ENCODE peak calls at places on chromosome 9, in four cellular contexts. V, W, Z and X are unnamed samples.

GRCh38 chr9:130117816-130118632 is 54.2 kb upstream of the NCS1 start:
- DNase-seq in Z (no peak), W (no peak), V (no peak), X (no peak)

GRCh38 chr9:81573415-81574321 is 115.7 kb downstream of the TLE1 start:
- DNase-seq in W (no peak), Z (no peak), V (no peak), X (no peak)

GRCh38 chr9:72871685-72872084 is 81.2 kb downstream of the ALDH1A1 start:
- DNase-seq in Z (no peak), W (no peak), V (peak; percentile 16), X (no peak)

GRCh38 chr9:4832786-4833579 is 40.2 kb downstream of the RCL1 start:
- DNase-seq in Z (no peak), V (peak; percentile 94), W (no peak), X (no peak)

GRCh38 chr9:29325855-29326254 is 1752.6 kb upstream of the C9orf72 start:
- DNase-seq in W (no peak), Z (no peak), V (no peak), X (no peak)

GRCh38 chr9:114386886-114387677 is 700 bp downstream of the AKNA start:
- DNase-seq in V (no peak), W (no peak), Z (no peak), X (no peak)

GRCh38 chr9:134533850-134534585 is 107.6 kb upstream of the COL5A1 start:
- DNase-seq in V (no peak), W (no peak), Z (no peak), X (no peak)

GRCh38 chr9:38037981-38038306 is 31.1 kb downstream of the SHB start:
- DNase-seq in V (no peak), W (no peak), Z (no peak), X (no peak)

GRCh38 chr9:97572892-97573365 is 60.2 kb downstream of the TSTD2 start:
- DNase-seq in Z (no peak), W (no peak), V (no peak), X (no peak)

GRCh38 chr9:120942186-120943001 is 15.8 kb upstream of the TRAF1 start:
- DNase-seq in Z (no peak), V (no peak), W (no peak), X (no peak)

GRCh38 chr9:2043881-2044462 is 28.8 kb downstream of the SMARCA2 start:
- DNase-seq in W (no peak), V (no peak), Z (no peak), X (no peak)

GRCh38 chr9:127683723-127684122 is 23.1 kb upstream of the CFAP157 start:
- DNase-seq in W (no peak), Z (no peak), V (no peak), X (no peak)

GRCh38 chr9:117074337-117074662 is 340.6 kb downstream of the ASTN2 start:
- DNase-seq in V (no peak), Z (no peak), W (no peak), X (peak; percentile 6)

GRCh38 chr9:89247431-89248370 is 63.3 kb upstream of the CKS2 start:
- DNase-seq in W (no peak), V (no peak), Z (no peak), X (no peak)

GRCh38 chr9:120878188-120879130 is 1.5 kb upstream of the PHF19 start:
- DNase-seq in V (no peak), Z (no peak), W (peak; percentile 91), X (no peak)

GRCh38 chr9:127589955-127590370 is 22.1 kb upstream of the STXBP1 start:
- DNase-seq in Z (no peak), W (peak; percentile 78), V (peak; percentile 70), X (peak; percentile 82)

GRCh38 chr9:132460240-132460639 is 50.2 kb downstream of the CFAP77 start:
- DNase-seq in W (no peak), Z (no peak), V (no peak), X (no peak)

GRCh38 chr9:134453776-134454175 is 127.5 kb downstream of the RXRA start:
- DNase-seq in Z (no peak), W (no peak), V (no peak), X (no peak)

GRCh38 chr9:37100317-37100716 is 20.1 kb upstream of the ZCCHC7 start:
- DNase-seq in V (no peak), Z (no peak), W (no peak), X (no peak)

GRCh38 chr9:86721843-86722705 is 225.2 kb downstream of the GAS1 start:
- DNase-seq in Z (no peak), W (no peak), V (no peak), X (no peak)

GRCh38 chr9:12777149-12778010 is 2.6 kb downstream of the LURAP1L start:
- DNase-seq in W (no peak), V (no peak), Z (no peak), X (no peak)

GRCh38 chr9:117145811-117146490 is 268.9 kb downstream of the ASTN2 start:
- DNase-seq in Z (no peak), V (no peak), W (no peak), X (no peak)

GRCh38 chr9:21579209-21579608 is 97.1 kb upstream of the IFNE start:
- DNase-seq in Z (no peak), W (no peak), V (no peak), X (no peak)

GRCh38 chr9:114538241-114538640 is 33.0 kb upstream of the WHRN start:
- DNase-seq in W (peak; percentile 41), Z (peak; percentile 7), V (peak; percentile 37), X (no peak)

GRCh38 chr9:119221281-119221680 is 148.0 kb downstream of the BRINP1 start:
- DNase-seq in V (no peak), Z (no peak), W (no peak), X (no peak)

GRCh38 chr9:93594041-93594756 is 17.8 kb downstream of the PHF2 start:
- DNase-seq in V (no peak), W (peak; percentile 87), Z (no peak), X (no peak)

GRCh38 chr9:79289856-79290255 is 281.9 kb upstream of the TLE4 start:
- DNase-seq in Z (no peak), V (no peak), W (no peak), X (no peak)

GRCh38 chr9:318646-319045 is 104.0 kb downstream of the DOCK8 start:
- DNase-seq in V (no peak), W (no peak), Z (no peak), X (no peak)

GRCh38 chr9:133792721-133793470 is 54.7 kb upstream of the SARDH start:
- DNase-seq in W (peak; percentile 86), Z (no peak), V (peak; percentile 27), X (peak; percentile 92)

GRCh38 chr9:120715331-120715924 is 1.2 kb upstream of the MEGF9 start:
- DNase-seq in V (no peak), Z (no peak), W (no peak), X (peak; percentile 53)

GRCh38 chr9:93061791-93062299 is 3.3 kb downstream of the SUSD3 start:
- DNase-seq in W (no peak), Z (peak; percentile 45), V (peak; percentile 92), X (no peak)

GRCh38 chr9:107620801-107621200 is 131.2 kb upstream of the KLF4 start:
- DNase-seq in V (no peak), W (no peak), Z (no peak), X (no peak)

GRCh38 chr9:4382722-4383317 is 83.0 kb upstream of the GLIS3 start:
- DNase-seq in W (no peak), Z (peak; percentile 40), V (no peak), X (peak; percentile 38)

GRCh38 chr9:6610073-6610472 is 35.5 kb downstream of the GLDC start:
- DNase-seq in V (no peak), W (no peak), Z (no peak), X (no peak)

GRCh38 chr9:125732562-125732961 is 14.6 kb upstream of the PBX3 start:
- DNase-seq in V (no peak), W (no peak), Z (no peak), X (no peak)

GRCh38 chr9:130290353-130291181 is 25.0 kb downstream of the HMCN2 start:
- DNase-seq in Z (no peak), W (no peak), V (no peak), X (no peak)

GRCh38 chr9:91781116-91781515 is 168.9 kb downstream of the ROR2 start:
- DNase-seq in Z (no peak), W (no peak), V (no peak), X (no peak)

GRCh38 chr9:98860871-98861293 is 53.4 kb downstream of the GALNT12 start:
- DNase-seq in W (no peak), Z (no peak), V (no peak), X (peak; percentile 49)
- TF ChIP-seq POLR2AphosphoS5 in W (no peak), Z (no peak), V (no peak), X (no peak)

GRCh38 chr9:8401961-8402701 is 602.6 kb upstream of the DMAC1 start:
- DNase-seq in W (no peak), V (no peak), Z (no peak), X (no peak)
- TF ChIP-seq NFIC in W (no peak), V (no peak), Z (no peak), X (no peak)

GRCh38 chr9:68540712-68541535 is at the start of gene TMEM252:
- DNase-seq in W (no peak), V (no peak), Z (no peak), X (no peak)
- TF ChIP-seq POLR2AphosphoS5 in W (no peak), V (no peak), Z (no peak), X (no peak)

GRCh38 chr9:95381243-95381642 is 63.7 kb upstream of the FANCC start:
- DNase-seq in W (no peak), V (no peak), Z (peak; percentile 11), X (no peak)
- TF ChIP-seq NFIC in W (no peak), V (no peak), Z (no peak), X (no peak)

GRCh38 chr9:136539427-136540412 is 6.1 kb downstream of the NOTCH1 start:
- DNase-seq in V (no peak), Z (peak; percentile 70), W (peak; percentile 78), X (no peak)
- TF ChIP-seq POLR2AphosphoS5 in V (no peak), Z (no peak), W (no peak), X (no peak)